ENCODE peak calls at places on chromosomes 4 and X, in eight cellular contexts. U is HepG2; T is putamen; B is breast epithelium; L is AG08396; Y is RKO; O is activated CD4-positive, alpha-beta T cell treated with anti-CD3 and anti-CD28 coated beads, Interleukin-2, amount 10 ng/mL, durations not matched to agents 7 days and 5 days; H is GM20000. S is an unnamed sample.

GRCh38 chr4:1648962-1649361 is 35.2 kb downstream of the FAM53A start:
- DNase-seq in U (no peak), T (no peak), B (no peak), L (no peak), Y (no peak), O (no peak), H (no peak), S (no peak)

GRCh38 chr4:2830632-2831610 is 12.7 kb upstream of the ADD1 start:
- DNase-seq in U (no peak), T (no peak), B (peak; percentile 10), L (no peak), Y (no peak), O (no peak), H (no peak), S (no peak)

GRCh38 chr4:141229408-141230101 is 8.9 kb downstream of the ZNF330 start:
- DNase-seq in U (no peak), T (no peak), B (no peak), L (no peak), Y (no peak), O (no peak), H (no peak), S (no peak)

GRCh38 chrX:68995780-68996551 is 167.1 kb downstream of the EFNB1 start:
- DNase-seq in U (peak; percentile 3), T (no peak), B (no peak), L (no peak), Y (no peak), O (no peak), H (no peak), S (peak; percentile 92)

GRCh38 chr4:25663778-25664177 is 8.1 kb downstream of the SLC34A2 start:
- DNase-seq in U (no peak), T (no peak), B (no peak), L (no peak), Y (no peak), O (no peak), H (no peak), S (no peak)

GRCh38 chr4:150072906-150073714 is 5.1 kb upstream of the DCLK2 start:
- DNase-seq in U (no peak), T (peak; percentile 64), B (no peak), L (peak; percentile 78), Y (no peak), O (no peak), H (no peak), S (no peak)

GRCh38 chr4:78242071-78242470 is 184.9 kb downstream of the FRAS1 start:
- DNase-seq in U (no peak), T (no peak), B (no peak), L (no peak), Y (no peak), O (no peak), H (no peak), S (no peak)

GRCh38 chrX:112510629-112511028 is 169.1 kb downstream of the LHFPL1 start:
- DNase-seq in U (no peak), T (no peak), B (no peak), L (no peak), Y (no peak), O (no peak), H (no peak), S (no peak)

GRCh38 chr4:16226816-16227461 is 668 bp upstream of the TAPT1 start:
- DNase-seq in U (peak; percentile 35), T (peak; percentile 58), B (peak; percentile 62), L (peak; percentile 47), Y (peak; percentile 24), O (peak; percentile 22), H (peak; percentile 57), S (peak; percentile 94)

GRCh38 chr4:56613101-56613862 is 67.8 kb downstream of the HOPX start:
- DNase-seq in U (peak; percentile 5), T (no peak), B (no peak), L (peak; percentile 56), Y (peak; percentile 13), O (no peak), H (no peak), S (no peak)